ENCODE peak calls at places on chromosome X, in four cellular contexts. H is CD4-positive, CD25-positive, alpha-beta regulatory T cell; V is mesendoderm; L is stomach. Z is an unnamed sample.

GRCh38 chrX:55451990-55452824 is at the start of gene MAGEH1:
- DNase-seq in H (peak; percentile 74), L (peak; percentile 81), V (peak; percentile 86), Z (peak; percentile 53)

GRCh38 chrX:23286731-23287130 is 47.9 kb upstream of the PTCHD1 start:
- DNase-seq in L (no peak), V (no peak), H (no peak), Z (no peak)

GRCh38 chrX:111181883-111182400 is 86.0 kb downstream of the PAK3 start:
- DNase-seq in L (no peak), V (no peak), H (no peak), Z (no peak)

GRCh38 chrX:153939573-153939972 is 4.7 kb upstream of the NAA10 start:
- DNase-seq in L (no peak), H (no peak), V (no peak), Z (no peak)

GRCh38 chrX:16119353-16120220 is 3.8 kb upstream of the GRPR start:
- DNase-seq in H (no peak), V (no peak), L (no peak), Z (no peak)

GRCh38 chrX:22063284-22063683 is 31.2 kb downstream of the PHEX start:
- DNase-seq in V (no peak), L (no peak), H (no peak), Z (no peak)

GRCh38 chrX:118437283-118437682 is 58.3 kb upstream of the DOCK11 start:
- DNase-seq in V (no peak), L (no peak), H (no peak), Z (no peak)

GRCh38 chrX:66074920-66075879 is 35.3 kb upstream of the VSIG4 start:
- DNase-seq in L (no peak), H (no peak), V (no peak), Z (no peak)

GRCh38 chrX:73838123-73838522 is 275.1 kb downstream of the CHIC1 start:
- DNase-seq in V (no peak), L (no peak), H (no peak), Z (no peak)

DNA sequence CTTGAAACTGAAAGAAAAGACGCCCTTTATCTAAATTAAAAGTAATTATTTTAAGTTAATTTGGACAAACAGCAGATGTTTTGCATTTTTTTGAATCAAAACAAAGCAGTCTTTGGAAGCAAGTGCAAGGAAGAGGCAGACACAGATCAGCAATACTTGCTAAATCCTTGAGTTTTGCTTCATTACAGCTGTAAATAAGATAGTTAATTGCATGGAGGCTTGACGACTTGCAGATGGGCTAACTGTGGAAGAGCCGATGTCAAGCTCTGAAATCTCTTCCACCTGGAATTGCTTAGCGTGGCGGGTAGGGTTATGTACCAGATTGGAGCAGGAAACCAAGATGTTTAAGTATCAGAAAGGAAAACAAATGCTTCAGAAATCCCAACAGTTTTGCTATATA is 148.8 kb downstream of the POLA1 start:
- DNase-seq in L (no peak), H (no peak), V (no peak), Z (no peak)
- H3K4me3 ChIP-seq in L (no peak overlapping the region), H (no peak overlapping the region), V (no peak overlapping the region), Z (no peak overlapping the region)

DNA sequence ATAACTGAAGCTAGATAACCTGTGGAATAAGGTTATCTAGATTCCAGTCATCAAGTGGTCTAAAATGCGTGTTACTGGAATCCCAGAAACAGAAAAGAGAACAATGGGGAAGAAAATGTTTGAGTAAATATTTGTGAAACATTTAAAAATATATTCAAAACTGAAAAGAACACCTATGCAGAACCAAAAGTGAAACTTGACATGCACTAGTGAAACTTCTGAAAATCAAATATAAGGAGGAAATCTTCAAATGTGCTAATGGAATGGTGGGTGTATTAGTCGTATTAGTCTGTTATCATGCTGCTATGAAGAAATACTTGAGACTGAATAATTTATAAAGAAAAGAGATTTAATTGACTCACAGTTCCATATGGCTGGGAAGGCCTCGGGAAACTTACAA is 512.4 kb upstream of the KLHL4 start:
- DNase-seq in V (no peak), H (no peak), L (no peak), Z (no peak)
- H3K4me3 ChIP-seq in V (no peak overlapping the region), H (no peak overlapping the region), L (no peak overlapping the region), Z (no peak overlapping the region)

GRCh38 chrX:8808661-8809060 is 7.5 kb upstream of the FAM9A start:
- DNase-seq in H (no peak), L (no peak), V (no peak), Z (no peak)

GRCh38 chrX:8815460-8816065 is 14.4 kb upstream of the FAM9A start:
- DNase-seq in L (no peak), V (peak; percentile 74), H (no peak), Z (no peak)

GRCh38 chrX:8811611-8812010 is 10.4 kb upstream of the FAM9A start:
- DNase-seq in H (no peak), L (no peak), V (no peak), Z (no peak)

DNA sequence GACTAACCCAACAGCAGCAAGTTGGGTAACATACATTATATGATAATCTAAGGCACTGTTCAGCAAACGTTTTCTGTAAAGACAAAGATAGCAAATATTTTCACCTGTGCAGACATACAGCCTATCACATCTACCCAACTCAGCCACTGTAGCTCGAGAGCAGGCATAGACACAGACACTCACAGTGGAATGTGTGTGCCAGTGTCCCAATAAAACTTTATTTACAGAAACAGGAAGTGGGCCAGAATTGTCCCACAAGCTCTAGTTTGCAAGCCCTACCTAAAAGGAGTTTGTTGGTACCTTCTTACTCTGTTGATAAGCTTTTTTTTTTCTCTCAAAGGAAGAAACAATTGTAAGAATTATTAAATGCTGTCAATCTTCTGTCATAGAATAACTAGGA is 11.9 kb upstream of the FAM9A start:
- DNase-seq in H (no peak), L (no peak), V (peak; percentile 5), Z (no peak)
- H3K4me3 ChIP-seq in H (no peak overlapping the region), L (no peak overlapping the region), V (no peak overlapping the region), Z (no peak overlapping the region)

GRCh38 chrX:39195156-39195555 is 393.9 kb downstream of the MID1IP1 start:
- DNase-seq in L (no peak), V (no peak), H (no peak), Z (no peak)
- H3K4me3 ChIP-seq in L (no peak overlapping the region), V (no peak overlapping the region), H (no peak overlapping the region), Z (no peak overlapping the region)